ENCODE peak calls at places on chromosomes 6 and 20, in six cellular contexts. A is activated B cell treated with CpG ODN at 0.5 μM for 24 hours, W is HFF-Myc, M is choroid plexus epithelial cell, F is epithelial cell of esophagus, Z is breast epithelium. I is an unnamed sample.

GRCh38 chr6:47277702-47278101 is 32.0 kb downstream of the TNFRSF21 start:
- DNase-seq in Z (no peak), A (no peak), M (no peak), W (no peak), F (no peak), I (no peak)

GRCh38 chr6:150894935-150895686 is 29.6 kb downstream of the MTHFD1L start:
- DNase-seq in W (peak), F (peak), A (no peak), Z (no peak), M (peak), I (no peak)

GRCh38 chr6:143193571-143194094 is 132.9 kb downstream of the AIG1 start:
- DNase-seq in M (no peak), W (no peak), Z (no peak), A (no peak), F (no peak), I (no peak)

GRCh38 chr6:132888701-132889100 is 74.3 kb downstream of the RPS12 start:
- DNase-seq in Z (no peak), F (peak), M (peak), A (no peak), W (no peak), I (no peak)

GRCh38 chr6:166484863-166485262 is 101.6 kb downstream of the RAMACL start:
- DNase-seq in Z (no peak), A (no peak), W (no peak), M (no peak), F (no peak), I (no peak)

GRCh38 chr6:99501762-99502161 is 13.5 kb downstream of the USP45 start:
- DNase-seq in F (peak), A (no peak), Z (no peak), M (no peak), W (no peak), I (no peak)

GRCh38 chr6:35620706-35621105 is 68.0 kb downstream of the FKBP5 start:
- DNase-seq in F (no peak), M (no peak), Z (no peak), A (no peak), W (no peak), I (no peak)

GRCh38 chr6:4776493-4776966 is 326 bp downstream of the CDYL start:
- DNase-seq in Z (no peak), A (no peak), W (no peak), F (no peak), M (no peak), I (peak)

GRCh38 chr20:41140226-41141133 is 3.1 kb downstream of the PLCG1 start:
- DNase-seq in M (no peak), Z (no peak), F (no peak), A (no peak), W (no peak), I (no peak)

GRCh38 chr6:86042214-86042613 is 399.5 kb upstream of the SYNCRIP start:
- DNase-seq in F (no peak), M (no peak), W (no peak), Z (no peak), A (no peak), I (no peak)

GRCh38 chr6:19838442-19839236 is 1.5 kb downstream of the ID4 start:
- DNase-seq in A (no peak), Z (peak), W (no peak), F (peak), M (peak), I (no peak)

GRCh38 chr6:32794510-32794909 is 22.3 kb downstream of the HLA-DOB start:
- DNase-seq in W (no peak), Z (no peak), F (no peak), M (no peak), A (no peak), I (no peak)

GRCh38 chr6:33497157-33497556 is 42.8 kb downstream of the ZBTB9 start:
- DNase-seq in F (no peak), Z (no peak), A (no peak), W (no peak), M (no peak), I (no peak)

GRCh38 chr20:63915471-63915870 is 20.5 kb downstream of the DNAJC5 start:
- DNase-seq in W (no peak), F (no peak), Z (no peak), M (no peak), A (no peak), I (no peak)

GRCh38 chr6:38034269-38034914 is 214.9 kb downstream of the ZFAND3 start:
- DNase-seq in W (no peak), M (peak), Z (no peak), F (peak), A (no peak), I (no peak)

GRCh38 chr6:91575032-91575431 is 988.2 kb upstream of the MAP3K7 start:
- DNase-seq in A (no peak), Z (no peak), W (no peak), M (no peak), F (no peak), I (no peak)

GRCh38 chr6:122484760-122485159 is 13.2 kb upstream of the SERINC1 start:
- DNase-seq in A (no peak), M (no peak), Z (no peak), F (no peak), W (no peak), I (no peak)

GRCh38 chr20:36823126-36823525 is 49.6 kb upstream of the DSN1 start:
- DNase-seq in Z (no peak), F (no peak), A (no peak), M (no peak), W (no peak), I (no peak)

GRCh38 chr6:30707281-30707850 is 9.7 kb downstream of the MDC1 start:
- DNase-seq in A (no peak), W (no peak), M (peak), Z (no peak), F (peak), I (no peak)

GRCh38 chr6:46170357-46171289 is at the start of gene ENPP5:
- DNase-seq in F (peak), M (peak), W (no peak), Z (peak), A (peak), I (peak)

GRCh38 chr6:28489366-28490190 is 26.0 kb downstream of the GPX6 start:
- DNase-seq in W (peak), M (peak), A (no peak), F (peak), Z (no peak), I (no peak)

GRCh38 chr20:25632940-25633790 is 9.4 kb upstream of the NANP start:
- DNase-seq in A (no peak), Z (no peak), M (no peak), W (no peak), F (peak), I (no peak)

GRCh38 chr6:32047855-32048766 is 9.9 kb downstream of the CYP21A2 start:
- DNase-seq in Z (peak), A (peak), F (peak), M (peak), W (no peak), I (no peak)

GRCh38 chr20:3925899-3926638 is 36.9 kb downstream of the PANK2 start:
- DNase-seq in A (no peak), F (no peak), W (no peak), Z (no peak), M (no peak), I (no peak)

GRCh38 chr6:85470023-85470410 is 20.1 kb downstream of the NT5E start:
- DNase-seq in A (no peak), W (no peak), F (no peak), M (no peak), Z (no peak), I (no peak)

GRCh38 chr6:38025431-38025830 is 205.9 kb downstream of the ZFAND3 start:
- DNase-seq in W (no peak), M (no peak), Z (no peak), A (no peak), F (peak), I (no peak)

DNA sequence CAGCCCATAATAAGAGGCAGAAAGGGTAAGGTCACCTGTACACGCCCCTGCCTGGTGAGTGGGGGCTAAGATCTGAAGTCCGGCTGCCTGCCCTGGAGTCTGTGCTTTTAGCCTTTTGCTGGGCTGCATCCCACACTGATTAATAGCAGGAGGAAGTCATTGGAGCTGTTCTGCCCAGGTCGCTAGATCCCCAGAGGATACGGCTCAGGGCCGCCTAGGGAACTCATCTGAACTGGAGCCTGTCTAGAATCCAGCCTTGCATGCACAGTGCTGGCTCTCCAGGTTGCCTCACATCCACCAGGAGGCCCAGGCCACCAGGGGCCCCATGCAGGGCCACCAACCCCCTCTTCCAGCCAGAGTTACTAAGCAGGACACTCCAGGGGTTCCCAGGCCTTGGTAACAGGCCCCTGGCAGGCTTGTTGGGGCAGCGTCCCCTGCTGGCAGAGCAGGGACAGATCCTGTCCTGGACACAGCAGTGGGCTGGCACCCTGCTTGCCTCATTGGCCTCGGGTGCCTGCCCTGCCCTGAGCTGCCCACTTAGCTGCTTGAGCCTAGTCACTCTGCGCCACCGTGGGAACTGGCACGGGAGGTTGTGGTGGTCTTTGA is 35.3 kb downstream of the EFCAB8 start:
- DNase-seq in M (peak), F (peak), A (no peak), W (no peak), Z (no peak), I (peak)
- TF ChIP-seq CTCF in M (peak), F (peak), A (no peak), W (peak), Z (no peak), I (peak)

DNA sequence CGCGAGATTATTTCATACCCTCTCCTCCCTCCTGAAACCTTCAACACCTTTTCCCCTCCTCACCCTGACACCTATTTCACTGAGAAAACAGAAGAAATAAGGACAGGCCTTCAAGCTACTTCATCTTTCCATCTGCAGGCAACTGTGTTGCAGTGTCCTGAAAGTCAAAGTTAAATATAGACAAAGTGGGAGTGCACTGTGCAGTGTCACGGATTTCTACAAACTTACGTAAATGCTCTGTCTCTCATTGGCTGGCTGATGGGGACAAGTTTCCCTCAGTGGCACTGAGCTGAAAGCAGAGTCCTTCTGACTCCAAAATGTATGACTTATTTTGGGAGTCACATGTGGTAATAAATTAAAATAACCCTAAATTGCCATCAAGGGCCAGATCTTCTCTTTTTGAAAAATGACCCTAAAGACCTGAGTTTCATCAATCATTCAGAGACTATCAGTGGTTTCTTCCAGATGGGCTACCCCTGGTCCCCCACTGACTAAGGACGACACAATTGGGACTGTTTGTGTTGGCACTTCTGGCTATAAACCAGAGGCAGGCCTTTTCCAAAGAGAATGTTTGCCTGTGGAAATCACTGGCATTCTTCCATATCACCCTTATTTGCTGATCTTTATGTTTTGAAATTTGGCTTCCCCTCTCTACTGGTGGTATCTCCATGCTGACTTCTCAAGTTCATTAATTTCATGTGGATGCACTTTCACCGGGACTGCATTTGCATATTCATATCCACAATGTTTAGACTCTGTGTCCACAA is 21.6 kb downstream of the ALDH8A1 start:
- DNase-seq in Z (no peak), M (no peak), W (no peak), A (no peak), F (no peak), I (no peak)
- TF ChIP-seq CTCF in Z (no peak), M (no peak), W (no peak), A (no peak), F (no peak), I (no peak)

GRCh38 chr6:16276991-16277981 is 38.9 kb downstream of the GMPR start:
- DNase-seq in A (no peak), Z (no peak), M (peak), F (peak), W (peak), I (no peak)
- TF ChIP-seq CTCF in A (no peak), Z (no peak), M (peak), F (peak), W (peak), I (peak)

GRCh38 chr6:49549691-49550412 is 616 bp upstream of the C6orf141 start:
- DNase-seq in Z (no peak), W (no peak), M (no peak), F (no peak), A (no peak), I (no peak)

GRCh38 chr6:49550413-49551125 is at the start of gene C6orf141:
- DNase-seq in Z (peak), W (peak), A (no peak), M (peak), F (peak), I (no peak)

GRCh38 chr6:49546371-49546770 is 4.1 kb upstream of the C6orf141 start:
- DNase-seq in A (no peak), W (no peak), F (no peak), M (no peak), Z (no peak), I (peak)

GRCh38 chr6:49551126-49551865 is 828 bp downstream of the C6orf141 start:
- DNase-seq in A (no peak), Z (no peak), F (peak), W (no peak), M (peak), I (no peak)

GRCh38 chr6:49548613-49549304 is 1.7 kb upstream of the C6orf141 start:
- DNase-seq in F (no peak), Z (no peak), W (no peak), A (no peak), M (no peak), I (no peak)
- TF ChIP-seq CTCF in F (no peak), Z (no peak), W (no peak), A (no peak), M (peak), I (peak)

GRCh38 chr6:161557333-161558107 is 283.7 kb upstream of the AGPAT4 start:
- DNase-seq in M (no peak), A (no peak), W (no peak), F (no peak), Z (no peak), I (no peak)
- TF ChIP-seq CTCF in M (no peak), A (no peak), W (no peak), F (no peak), Z (no peak), I (peak)

GRCh38 chr20:58888103-58888502 is 35.6 kb downstream of the GNAS start:
- DNase-seq in Z (no peak), F (no peak), W (no peak), A (no peak), M (no peak), I (no peak)

GRCh38 chr20:58886546-58886945 is 34.0 kb downstream of the GNAS start:
- DNase-seq in A (no peak), M (no peak), F (no peak), Z (no peak), W (no peak), I (no peak)

GRCh38 chr20:58882704-58883089 is 30.2 kb downstream of the GNAS start:
- DNase-seq in Z (no peak), A (no peak), F (no peak), M (no peak), W (no peak), I (no peak)

GRCh38 chr20:58883243-58883691 is 30.8 kb downstream of the GNAS start:
- DNase-seq in Z (no peak), F (no peak), A (no peak), W (no peak), M (peak), I (no peak)

GRCh38 chr20:58884966-58885365 is 32.5 kb downstream of the GNAS start:
- DNase-seq in M (no peak), Z (no peak), W (no peak), A (no peak), F (no peak), I (no peak)
- TF ChIP-seq CTCF in M (no peak), Z (no peak), W (no peak), A (no peak), F (no peak), I (no peak)

DNA sequence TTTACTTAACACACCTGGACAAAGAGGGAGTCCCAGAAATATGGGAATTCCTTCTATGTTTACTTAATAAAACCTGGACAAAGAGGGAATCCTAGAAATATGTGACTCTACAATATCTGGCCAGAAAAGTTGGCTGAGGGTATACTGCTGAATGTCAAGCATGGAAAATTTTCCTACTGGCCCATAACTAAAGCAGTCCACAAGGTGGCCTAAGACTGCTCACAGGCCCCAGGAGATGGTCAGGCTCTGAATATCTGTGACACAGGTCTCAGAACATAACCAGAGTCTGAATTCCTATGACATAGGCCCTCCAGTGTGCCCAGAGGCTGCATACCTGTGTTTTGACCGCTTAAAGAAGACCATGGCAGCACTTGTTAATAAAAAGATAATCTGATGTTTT is 578.2 kb upstream of the NRSN1 start:
- DNase-seq in Z (no peak), A (no peak), F (peak), W (no peak), M (peak), I (no peak)
- TF ChIP-seq CTCF in Z (no peak), A (no peak), F (peak), W (no peak), M (peak), I (no peak)

GRCh38 chr20:39778847-39779641 is 816.9 kb downstream of the DHX35 start:
- DNase-seq in Z (no peak), F (peak), A (no peak), M (peak), W (no peak), I (no peak)
- TF ChIP-seq CTCF in Z (no peak), F (peak), A (no peak), M (peak), W (no peak), I (no peak)

I was measured in D721Med.